ENCODE peak calls at places on chromosomes 2 and 18, in nine cellular contexts. Q is activated T-cell treated with anti-CD3 and anti-CD28 coated beads, Interleukin-2, amount 50 U/mL, for 72 hours; B is AG08395; Z is ELR; F is NCI-H1092; A is SJSA1; K is stimulated activated CD4-positive, alpha-beta T cell treated with anti-CD3 and anti-CD28 coated beads, Interleukin-15, amount 100 ng/mL, for 48 hours; O is NCI-H2081; N is heart right ventricle. G is an unnamed sample.

GRCh38 chr18:58314284-58314683 is 270.3 kb downstream of the NEDD4L start:
- DNase-seq in N (no peak), Q (no peak), B (peak), Z (peak), F (no peak), A (peak), O (no peak), K (no peak), G (no peak)

GRCh38 chr2:134704173-134704572 is 14.6 kb downstream of the TMEM163 start:
- DNase-seq in B (no peak), F (no peak), O (no peak), A (no peak), K (no peak), N (no peak), Q (no peak), Z (no peak), G (peak)

GRCh38 chr2:8592736-8593135 is 89.1 kb upstream of the ID2 start:
- DNase-seq in O (no peak), N (no peak), K (no peak), Z (no peak), Q (no peak), A (no peak), F (no peak), B (no peak), G (no peak)

GRCh38 chr2:66995636-66996035 is 401.5 kb upstream of the ETAA1 start:
- DNase-seq in K (no peak), N (no peak), A (no peak), F (no peak), B (no peak), Q (no peak), O (no peak), Z (no peak), G (no peak)

GRCh38 chr2:102593516-102593915 is 25.8 kb upstream of the SLC9A2 start:
- DNase-seq in K (no peak), Z (no peak), N (no peak), A (no peak), O (no peak), Q (no peak), F (no peak), B (no peak), G (no peak)

GRCh38 chr2:224038049-224038829 is 847 bp downstream of the SERPINE2 start:
- DNase-seq in A (peak), K (peak), Q (peak), N (peak), Z (peak), B (no peak), O (peak), F (no peak), G (peak)

GRCh38 chr2:149422337-149422990 is 92.1 kb downstream of the LYPD6 start:
- DNase-seq in A (peak), B (peak), Z (peak), O (no peak), Q (no peak), F (no peak), N (no peak), K (no peak), G (no peak)

GRCh38 chr18:37383036-37383788 is 182.4 kb downstream of the CELF4 start:
- DNase-seq in A (no peak), F (no peak), Z (peak), B (peak), N (no peak), K (no peak), O (no peak), Q (no peak), G (peak)

GRCh38 chr2:190217616-190218015 is 102.0 kb downstream of the HIBCH start:
- DNase-seq in Q (no peak), N (no peak), O (no peak), K (no peak), B (no peak), Z (no peak), F (no peak), A (no peak), G (no peak)

G was measured in NCI-H82.